ENCODE peak calls at places on chromosomes 3 and 15, in six cellular contexts. C, A, N, U, Y and Q are unnamed samples.

GRCh38 chr3:72892870-72893269 is 5.0 kb downstream of the GXYLT2 start:
- DNase-seq in C (no peak), U (peak), N (peak), Y (no peak), A (no peak), Q (no peak)

GRCh38 chr3:39144095-39144747 is 9.2 kb downstream of the CSRNP1 start:
- DNase-seq in Y (no peak), A (no peak), N (no peak), C (no peak), U (no peak), Q (no peak)

GRCh38 chr3:123405936-123406510 is 42.9 kb downstream of the ADCY5 start:
- DNase-seq in N (no peak), Y (no peak), A (no peak), U (no peak), C (no peak), Q (no peak)

GRCh38 chr15:43510230-43511011 is 7.0 kb upstream of the MAP1A start:
- DNase-seq in N (peak), Y (peak), C (peak), A (peak), U (peak), Q (peak)

GRCh38 chr3:127208483-127209100 is 15.7 kb downstream of the PRR23E start:
- DNase-seq in Y (peak), U (no peak), N (no peak), A (no peak), C (no peak), Q (no peak)

GRCh38 chr3:46731795-46732194 is 14.1 kb upstream of the PRSS50 start:
- DNase-seq in C (no peak), A (no peak), N (no peak), Y (no peak), U (no peak), Q (no peak)

GRCh38 chr3:137171834-137172603 is 214.2 kb downstream of the IL20RB start:
- DNase-seq in N (peak), U (no peak), Y (no peak), C (no peak), A (no peak), Q (no peak)

GRCh38 chr3:72660270-72661114 is 187.8 kb downstream of the SHQ1 start:
- DNase-seq in N (no peak), U (no peak), A (no peak), C (no peak), Y (no peak), Q (no peak)

GRCh38 chr3:123126653-123127052 is 59.8 kb downstream of the PDIA5 start:
- DNase-seq in Y (no peak), U (no peak), C (no peak), N (no peak), A (no peak), Q (no peak)

GRCh38 chr3:149832086-149832485 is 19.1 kb downstream of the RNF13 start:
- DNase-seq in A (no peak), C (no peak), Y (no peak), N (no peak), U (no peak), Q (no peak)

GRCh38 chr3:170356596-170357175 is 829 bp upstream of the SKIL start:
- DNase-seq in U (peak), C (peak), N (peak), Y (peak), A (peak), Q (peak)

GRCh38 chr15:58632789-58633188 is 116.7 kb downstream of the ADAM10 start:
- DNase-seq in C (no peak), N (no peak), Y (no peak), U (no peak), A (no peak), Q (no peak)

GRCh38 chr15:52290329-52290728 is 5.3 kb downstream of the MYO5C start:
- DNase-seq in U (peak), C (no peak), Y (no peak), A (no peak), N (peak), Q (no peak)

GRCh38 chr15:83112959-83113299 is 5.5 kb downstream of the TM6SF1 start:
- DNase-seq in N (no peak), A (no peak), Y (no peak), C (no peak), U (no peak), Q (no peak)

GRCh38 chr3:142586803-142587406 is 8.4 kb upstream of the ATR start:
- DNase-seq in Y (no peak), U (peak), A (peak), N (peak), C (no peak), Q (peak)

GRCh38 chr3:71514621-71515020 is 68.9 kb downstream of the FOXP1 start:
- DNase-seq in Y (no peak), A (no peak), U (no peak), C (no peak), N (no peak), Q (no peak)

GRCh38 chr15:42721016-42721415 is 15.9 kb downstream of the CDAN1 start:
- DNase-seq in N (no peak), A (no peak), Y (no peak), C (no peak), U (no peak), Q (no peak)

GRCh38 chr3:100941046-100941445 is 52.2 kb downstream of the ABI3BP start:
- DNase-seq in Y (peak), N (no peak), C (no peak), U (no peak), A (no peak), Q (no peak)

GRCh38 chr3:4426782-4427344 is 40.2 kb downstream of the SUMF1 start:
- DNase-seq in U (peak), A (peak), Y (no peak), N (peak), C (no peak), Q (no peak)

GRCh38 chr3:45793482-45794176 is 2.7 kb downstream of the SLC6A20 start:
- DNase-seq in A (no peak), U (no peak), N (no peak), C (no peak), Y (peak), Q (no peak)

GRCh38 chr15:80309769-80310384 is 57.9 kb upstream of the CTXND1 start:
- DNase-seq in A (peak), Y (no peak), C (no peak), N (no peak), U (peak), Q (no peak)

GRCh38 chr3:138448631-138449030 is 14.2 kb downstream of the ESYT3 start:
- DNase-seq in A (no peak), U (no peak), Y (no peak), C (no peak), N (no peak), Q (no peak)

GRCh38 chr3:124627501-124627908 is 102.7 kb upstream of the UMPS start:
- DNase-seq in N (no peak), A (peak), C (no peak), Y (no peak), U (no peak), Q (no peak)

GRCh38 chr15:90225504-90226234 is 8.1 kb downstream of the CIB1 start:
- DNase-seq in U (no peak), C (no peak), A (no peak), Y (no peak), N (no peak), Q (no peak)

GRCh38 chr3:123323781-123324180 is 122.0 kb downstream of the SEC22A start:
- DNase-seq in U (no peak), Y (no peak), A (no peak), C (no peak), N (no peak), Q (no peak)

GRCh38 chr3:172515130-172515918 is 7.9 kb downstream of the TNFSF10 start:
- DNase-seq in C (no peak), U (no peak), N (no peak), A (no peak), Y (no peak), Q (no peak)

GRCh38 chr3:102941761-102942160 is 506.9 kb downstream of the ZPLD1 start:
- DNase-seq in U (no peak), A (no peak), C (no peak), Y (no peak), N (no peak), Q (no peak)

GRCh38 chr15:55791576-55792400 is 48.8 kb upstream of the PRTG start:
- DNase-seq in Y (no peak), A (no peak), U (no peak), C (no peak), N (no peak), Q (no peak)

GRCh38 chr15:84824260-84824690 is 7.1 kb downstream of the ALPK3 start:
- DNase-seq in U (no peak), C (no peak), A (no peak), Y (peak), N (no peak), Q (no peak)

GRCh38 chr15:31438601-31439265 is 112.1 kb downstream of the KLF13 start:
- DNase-seq in U (no peak), C (no peak), A (no peak), Y (no peak), N (peak), Q (no peak)

GRCh38 chr15:71411538-71412482 is 296.5 kb downstream of the THSD4 start:
- DNase-seq in C (no peak), U (no peak), N (no peak), A (peak), Y (no peak), Q (no peak)
- TF ChIP-seq CTCF in C (no peak), U (no peak), N (no peak), A (no peak), Y (no peak), Q (no peak)

GRCh38 chr3:51995346-51996156 is at the start of gene RPL29:
- DNase-seq in A (peak), Y (peak), U (peak), C (peak), N (peak), Q (peak)
- TF ChIP-seq CTCF in A (no peak), Y (peak), U (no peak), C (no peak), N (no peak), Q (no peak)

GRCh38 chr3:134364936-134365765 is 9.1 kb downstream of the AMOTL2 start:
- DNase-seq in Y (no peak), U (peak), C (no peak), A (no peak), N (peak), Q (no peak)

GRCh38 chr3:134362221-134362620 is 12.0 kb downstream of the AMOTL2 start:
- DNase-seq in Y (no peak), A (no peak), N (no peak), C (no peak), U (no peak), Q (no peak)

GRCh38 chr3:134364061-134364935 is 9.9 kb downstream of the AMOTL2 start:
- DNase-seq in C (no peak), A (peak), Y (peak), U (no peak), N (peak), Q (peak)

GRCh38 chr3:134362670-134363380 is 11.4 kb downstream of the AMOTL2 start:
- DNase-seq in Y (no peak), N (no peak), A (no peak), U (no peak), C (no peak), Q (no peak)

GRCh38 chr3:134363381-134363755 is 10.9 kb downstream of the AMOTL2 start:
- DNase-seq in C (no peak), U (no peak), Y (no peak), A (peak), N (no peak), Q (no peak)
- TF ChIP-seq CTCF in C (no peak), U (no peak), Y (no peak), A (no peak), N (no peak), Q (no peak)

GRCh38 chr3:7964899-7965298 is 536.7 kb upstream of the LMCD1 start:
- DNase-seq in U (no peak), C (no peak), A (no peak), Y (no peak), N (no peak), Q (no peak)
- TF ChIP-seq CTCF in U (no peak), C (peak), A (no peak), Y (no peak), N (no peak), Q (peak)

DNA sequence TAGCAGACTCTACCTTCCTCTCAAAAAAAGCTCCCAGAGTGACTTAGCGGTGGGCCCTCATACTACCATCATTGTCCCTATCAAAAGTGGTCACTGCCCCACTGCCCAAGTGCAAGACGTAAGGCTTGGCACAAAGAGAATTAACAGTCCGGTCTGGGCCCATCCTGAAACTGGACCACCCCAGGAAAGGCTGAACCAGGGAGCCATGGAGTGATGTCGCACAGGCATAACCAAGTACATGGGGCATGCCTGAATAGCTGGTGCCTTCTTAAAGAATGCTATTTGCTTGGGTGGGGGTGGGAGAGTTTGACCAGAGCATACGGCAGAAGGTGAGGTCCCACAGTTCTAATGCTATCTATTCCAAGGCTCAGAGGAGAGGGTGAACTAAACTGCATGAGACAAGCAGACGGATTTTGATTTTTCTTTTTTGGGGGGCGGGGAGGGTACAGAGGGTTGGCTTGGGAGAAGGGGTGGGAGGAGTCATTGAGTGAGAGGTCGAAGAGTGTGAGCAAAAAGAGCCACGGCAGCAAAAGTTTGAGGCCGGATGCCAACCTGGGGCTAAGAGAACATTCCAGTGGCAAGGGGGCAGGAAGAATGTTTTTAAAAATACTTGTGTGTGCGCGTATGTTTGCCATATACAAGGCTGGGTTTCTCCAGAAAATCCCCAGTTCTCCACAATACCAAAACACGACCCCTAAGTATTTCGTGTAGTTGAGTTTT is 50.2 kb downstream of the FAM174B start:
- DNase-seq in U (no peak), A (no peak), N (no peak), C (no peak), Y (no peak), Q (no peak)
- TF ChIP-seq CTCF in U (no peak), A (no peak), N (no peak), C (no peak), Y (no peak), Q (no peak)

GRCh38 chr15:97745481-97746071 is 214.9 kb upstream of the ARRDC4 start:
- DNase-seq in U (peak), Y (no peak), A (peak), C (no peak), N (peak), Q (no peak)
- TF ChIP-seq CTCF in U (peak), Y (peak), A (peak), C (peak), N (peak), Q (peak)

DNA sequence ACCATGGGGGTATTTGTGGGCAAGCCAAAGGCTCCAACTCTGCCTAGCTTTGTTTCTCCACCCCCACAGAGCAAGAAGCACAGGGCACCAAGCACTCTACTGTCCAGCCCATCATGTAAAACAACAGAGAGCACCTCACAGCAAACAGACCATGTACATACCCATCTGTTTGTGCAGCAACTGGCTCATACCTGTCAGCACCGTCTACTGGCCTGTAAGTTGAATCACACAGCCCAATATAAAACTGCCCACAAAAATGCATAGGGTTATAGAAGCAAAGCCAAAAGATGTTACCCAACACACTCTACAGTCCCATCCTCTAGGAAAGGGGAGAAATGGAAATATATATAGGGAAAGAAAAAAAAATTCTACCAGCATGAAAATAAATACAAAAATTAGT is 139.7 kb upstream of the CPNE4 start:
- DNase-seq in N (no peak), U (no peak), A (no peak), Y (no peak), C (no peak), Q (no peak)
- TF ChIP-seq CTCF in N (no peak), U (no peak), A (no peak), Y (no peak), C (no peak), Q (no peak)